ENCODE peak calls at places on chromosomes 5 and 9, in five cellular contexts. X is tibial artery, H is fibroblast of lung, I is type B pancreatic cell, V is HCT116. K is an unnamed sample.
A peak's percentile ranks its signal among the peaks of the same experiment; 100 is the strongest.

GRCh38 chr9:137012694-137013570 is 15.1 kb downstream of the ABCA2 start:
- DNase-seq in X (no peak), H (no peak), I (no peak), V (no peak), K (no peak)

GRCh38 chr5:78300464-78301045 is 6.1 kb upstream of the AP3B1 start:
- DNase-seq in X (no peak), H (peak; percentile 47), I (no peak), V (peak; percentile 23), K (peak; percentile 4)

GRCh38 chr5:103602465-103602864 is 39.9 kb upstream of the NUDT12 start:
- DNase-seq in X (no peak), H (no peak), I (no peak), V (no peak), K (no peak)

GRCh38 chr5:135534609-135535419 is 950 bp downstream of the NEUROG1 start:
- DNase-seq in X (no peak), H (no peak), I (no peak), V (no peak), K (no peak)

GRCh38 chr5:112366987-112367386 is 52.1 kb downstream of the EPB41L4A start:
- DNase-seq in X (no peak), H (no peak), I (no peak), V (peak; percentile 26), K (no peak)

GRCh38 chr9:17330097-17330496 is 195.3 kb downstream of the CNTLN start:
- DNase-seq in X (no peak), H (peak; percentile 23), I (no peak), V (no peak), K (no peak)

GRCh38 chr5:31133488-31133887 is 60.0 kb upstream of the CDH6 start:
- DNase-seq in X (no peak), H (no peak), I (no peak), V (no peak), K (no peak)

GRCh38 chr5:55030676-55031445 is 6.8 kb downstream of the GZMK start:
- DNase-seq in X (no peak), H (no peak), I (no peak), V (no peak), K (no peak)

GRCh38 chr9:72169185-72169584 is 19.9 kb downstream of the GDA start:
- DNase-seq in X (no peak), H (no peak), I (no peak), V (no peak), K (no peak)

GRCh38 chr9:127570533-127571111 is 41.5 kb upstream of the STXBP1 start:
- DNase-seq in X (no peak), H (no peak), I (no peak), V (no peak), K (no peak)

GRCh38 chr5:42886612-42887011 is 74.9 kb upstream of the SELENOP start:
- DNase-seq in X (no peak), H (no peak), I (no peak), V (no peak), K (no peak)

GRCh38 chr9:21692390-21692789 is 110.0 kb upstream of the MTAP start:
- DNase-seq in X (no peak), H (no peak), I (no peak), V (no peak), K (no peak)

GRCh38 chr5:179858241-179858585 is 404 bp downstream of the MRNIP start:
- DNase-seq in X (no peak), H (no peak), I (no peak), V (no peak), K (no peak)

GRCh38 chr5:97163360-97163764 is 19.7 kb downstream of the RIOK2 start:
- DNase-seq in X (no peak), H (peak; percentile 54), I (no peak), V (no peak), K (peak; percentile 23)

DNA sequence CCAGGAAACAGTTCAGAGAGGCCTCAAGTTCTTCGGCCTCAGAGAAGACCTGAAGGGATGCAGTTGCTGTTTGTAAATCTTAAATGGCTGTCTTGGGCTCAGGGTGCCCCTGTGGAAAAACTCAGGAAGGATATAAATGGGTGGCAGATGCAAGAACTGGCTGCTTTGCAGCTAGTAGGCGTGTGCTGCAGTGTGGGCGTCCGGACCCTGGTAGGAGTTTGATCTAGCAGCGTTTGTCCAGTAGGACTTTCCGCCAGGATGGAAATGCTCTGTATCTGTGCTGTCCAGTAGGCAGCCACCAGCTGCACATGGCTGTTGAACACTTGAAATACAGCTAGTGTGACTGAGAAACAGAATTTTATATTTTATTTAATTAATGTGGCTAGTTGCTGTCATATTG is 7.7 kb downstream of the CDX1 start:
- DNase-seq in X (no peak), H (no peak), I (no peak), V (no peak), K (no peak)
- TF ChIP-seq CTCF in X (no peak), H (no peak), I (no peak), V (no peak), K (no peak)

GRCh38 chr5:53479656-53480473 is 564 bp upstream of the FST start:
- DNase-seq in X (peak; percentile 80), H (peak; percentile 59), I (no peak), V (no peak), K (peak; percentile 18)

GRCh38 chr5:53481354-53481886 is 991 bp downstream of the FST start:
- DNase-seq in X (no peak), H (peak; percentile 50), I (no peak), V (no peak), K (no peak)

GRCh38 chr5:53480474-53481353 is at the start of gene FST:
- DNase-seq in X (no peak), H (peak; percentile 47), I (peak; percentile 71), V (no peak), K (no peak)

GRCh38 chr5:53482717-53483638 is 2.5 kb downstream of the FST start:
- DNase-seq in X (peak; percentile 70), H (peak; percentile 49), I (no peak), V (no peak), K (no peak)

GRCh38 chr5:53481887-53482716 is 1.7 kb downstream of the FST start:
- DNase-seq in X (peak; percentile 90), H (peak; percentile 85), I (no peak), V (peak; percentile 32), K (peak; percentile 68)
- TF ChIP-seq CTCF in X (peak; percentile 64), H (peak; percentile 12), I (peak; percentile 66), V (no peak), K (peak; percentile 54)

GRCh38 chr9:33228606-33229005 is 11.4 kb upstream of the SPINK4 start:
- DNase-seq in X (peak; percentile 34), H (no peak), I (no peak), V (no peak), K (no peak)
- TF ChIP-seq CTCF in X (no peak), H (no peak), I (no peak), V (no peak), K (no peak)

GRCh38 chr9:128882677-128883590 is 1.0 kb downstream of the LRRC8A start:
- DNase-seq in X (no peak), H (peak; percentile 29), I (no peak), V (no peak), K (no peak)

GRCh38 chr9:128884164-128884563 is 2.2 kb downstream of the LRRC8A start:
- DNase-seq in X (no peak), H (no peak), I (no peak), V (no peak), K (no peak)

GRCh38 chr9:128885376-128885775 is 3.4 kb downstream of the LRRC8A start:
- DNase-seq in X (no peak), H (no peak), I (no peak), V (no peak), K (no peak)

GRCh38 chr9:128881627-128881883 is 195 bp downstream of the KYAT1 start:
- DNase-seq in X (no peak), H (no peak), I (no peak), V (no peak), K (no peak)

GRCh38 chr9:128881884-128882676 is at the start of the genes KYAT1 and LRRC8A:
- DNase-seq in X (peak; percentile 99), H (peak; percentile 94), I (peak; percentile 99), V (peak; percentile 92), K (peak; percentile 95)
- TF ChIP-seq CTCF in X (peak; percentile 10), H (no peak), I (no peak), V (no peak), K (peak; percentile 24)

GRCh38 chr9:68416891-68417570 is 60.6 kb downstream of the PGM5 start:
- DNase-seq in X (no peak), H (peak; percentile 9), I (no peak), V (peak; percentile 6), K (no peak)
- TF ChIP-seq CTCF in X (no peak), H (no peak), I (no peak), V (peak; percentile 4), K (peak; percentile 22)

GRCh38 chr9:99821187-99822095 is at the start of gene NR4A3:
- DNase-seq in X (peak; percentile 98), H (peak; percentile 99), I (peak; percentile 91), V (peak; percentile 96), K (peak; percentile 97)
- TF ChIP-seq CTCF in X (peak; percentile 59), H (peak; percentile 3), I (peak; percentile 67), V (no peak), K (peak; percentile 56)

DNA sequence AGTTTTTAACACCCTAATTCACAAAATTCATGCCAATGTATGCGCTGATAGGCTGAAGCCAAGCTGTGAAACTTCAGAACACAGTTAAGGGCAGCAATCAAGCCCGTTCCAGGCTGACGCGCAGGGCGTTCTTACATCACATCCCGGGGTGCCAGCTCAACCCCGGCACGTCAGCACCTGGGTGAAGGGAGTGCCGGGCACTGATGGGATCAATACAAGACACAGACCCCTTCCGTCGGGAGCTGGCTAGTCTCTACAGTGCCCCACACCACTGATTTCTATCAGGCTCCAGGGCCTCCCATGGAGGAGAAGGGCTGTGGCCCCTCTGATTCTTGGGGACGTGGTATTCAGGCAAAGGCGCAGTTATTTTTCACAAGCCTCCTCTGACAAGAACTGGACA is 12.0 kb downstream of the BARHL1 start:
- DNase-seq in X (no peak), H (no peak), I (no peak), V (no peak), K (no peak)
- TF ChIP-seq CTCF in X (no peak), H (no peak), I (no peak), V (no peak), K (no peak)

GRCh38 chr9:6126377-6126776 is 89.2 kb upstream of the IL33 start:
- DNase-seq in X (no peak), H (no peak), I (no peak), V (no peak), K (no peak)
- TF ChIP-seq CTCF in X (no peak), H (no peak), I (no peak), V (no peak), K (no peak)

GRCh38 chr9:4335631-4336030 is 35.8 kb upstream of the GLIS3 start:
- DNase-seq in X (no peak), H (no peak), I (no peak), V (no peak), K (no peak)

GRCh38 chr9:4328723-4329122 is 28.9 kb upstream of the GLIS3 start:
- DNase-seq in X (no peak), H (no peak), I (no peak), V (no peak), K (no peak)

GRCh38 chr9:4334439-4334838 is 34.6 kb upstream of the GLIS3 start:
- DNase-seq in X (no peak), H (no peak), I (no peak), V (peak; percentile 35), K (peak; percentile 19)

GRCh38 chr9:4333231-4333740 is 33.4 kb upstream of the GLIS3 start:
- DNase-seq in X (no peak), H (peak; percentile 40), I (no peak), V (no peak), K (no peak)

GRCh38 chr9:4333787-4334186 is 33.9 kb upstream of the GLIS3 start:
- DNase-seq in X (no peak), H (no peak), I (no peak), V (no peak), K (no peak)
- TF ChIP-seq CTCF in X (no peak), H (no peak), I (no peak), V (no peak), K (no peak)

GRCh38 chr5:76351577-76351976 is 51.5 kb upstream of the IQGAP2 start:
- DNase-seq in X (no peak), H (no peak), I (no peak), V (no peak), K (no peak)
- TF ChIP-seq CTCF in X (no peak), H (no peak), I (no peak), V (no peak), K (no peak)